ENCODE peak calls at places on chromosomes 16 and 17, in six cellular contexts. One of them, this sample, is unnamed.

GRCh38 chr16:81758376-81758775 is 20.7 kb upstream of the PLCG2 start:
- DNase-seq in hepatocyte: no peak
- DNase-seq in breast epithelium: no peak
- DNase-seq in endothelial cell of umbilical vein: no peak
- DNase-seq in naive thymus-derived CD4-positive, alpha-beta T cell: no peak
- DNase-seq in GM23248: peak; percentile 30
- DNase-seq in this sample: no peak

GRCh38 chr16:81623365-81624102 is 155.6 kb upstream of the PLCG2 start:
- DNase-seq in hepatocyte: peak; percentile 52
- DNase-seq in breast epithelium: no peak
- DNase-seq in endothelial cell of umbilical vein: peak; percentile 80
- DNase-seq in naive thymus-derived CD4-positive, alpha-beta T cell: peak; percentile 39
- DNase-seq in GM23248: peak; percentile 69
- DNase-seq in this sample: no peak

GRCh38 chr17:28986714-28987367 is 19.0 kb downstream of the SEZ6 start:
- DNase-seq in hepatocyte: no peak
- DNase-seq in breast epithelium: no peak
- DNase-seq in endothelial cell of umbilical vein: no peak
- DNase-seq in naive thymus-derived CD4-positive, alpha-beta T cell: no peak
- DNase-seq in GM23248: no peak
- DNase-seq in this sample: no peak

GRCh38 chr17:2054262-2054739 is 602 bp upstream of the HIC1 start:
- DNase-seq in hepatocyte: no peak
- DNase-seq in breast epithelium: no peak
- DNase-seq in endothelial cell of umbilical vein: peak; percentile 58
- DNase-seq in naive thymus-derived CD4-positive, alpha-beta T cell: peak; percentile 57
- DNase-seq in GM23248: peak; percentile 70
- DNase-seq in this sample: no peak

GRCh38 chr17:17711708-17712141 is 30.5 kb downstream of the RAI1 start:
- DNase-seq in hepatocyte: peak; percentile 81
- DNase-seq in breast epithelium: no peak
- DNase-seq in endothelial cell of umbilical vein: no peak
- DNase-seq in naive thymus-derived CD4-positive, alpha-beta T cell: no peak
- DNase-seq in GM23248: no peak
- DNase-seq in this sample: no peak

GRCh38 chr16:61797960-61798359 is 238.3 kb downstream of the CDH8 start:
- DNase-seq in hepatocyte: no peak
- DNase-seq in breast epithelium: no peak
- DNase-seq in endothelial cell of umbilical vein: no peak
- DNase-seq in naive thymus-derived CD4-positive, alpha-beta T cell: no peak
- DNase-seq in GM23248: no peak
- DNase-seq in this sample: no peak

GRCh38 chr16:86660623-86661022 is 82.3 kb downstream of the FOXL1 start:
- DNase-seq in hepatocyte: no peak
- DNase-seq in breast epithelium: no peak
- DNase-seq in endothelial cell of umbilical vein: no peak
- DNase-seq in naive thymus-derived CD4-positive, alpha-beta T cell: no peak
- DNase-seq in GM23248: no peak
- DNase-seq in this sample: no peak

GRCh38 chr17:68443974-68444464 is 13.3 kb downstream of the WIPI1 start:
- DNase-seq in hepatocyte: no peak
- DNase-seq in breast epithelium: no peak
- DNase-seq in endothelial cell of umbilical vein: no peak
- DNase-seq in naive thymus-derived CD4-positive, alpha-beta T cell: no peak
- DNase-seq in GM23248: peak; percentile 47
- DNase-seq in this sample: no peak

GRCh38 chr17:50123649-50124349 is 6.2 kb downstream of the SAMD14 start:
- DNase-seq in hepatocyte: no peak
- DNase-seq in breast epithelium: no peak
- DNase-seq in endothelial cell of umbilical vein: no peak
- DNase-seq in naive thymus-derived CD4-positive, alpha-beta T cell: no peak
- DNase-seq in GM23248: no peak
- DNase-seq in this sample: no peak

GRCh38 chr17:80824549-80825470 is 166.8 kb upstream of the CHMP6 start:
- DNase-seq in hepatocyte: no peak
- DNase-seq in breast epithelium: no peak
- DNase-seq in endothelial cell of umbilical vein: peak; percentile 14
- DNase-seq in naive thymus-derived CD4-positive, alpha-beta T cell: no peak
- DNase-seq in GM23248: no peak
- DNase-seq in this sample: peak; percentile 45

GRCh38 chr17:61314368-61315078 is 85.1 kb upstream of the TBX2 start:
- DNase-seq in hepatocyte: peak; percentile 35
- DNase-seq in breast epithelium: peak; percentile 73
- DNase-seq in endothelial cell of umbilical vein: no peak
- DNase-seq in naive thymus-derived CD4-positive, alpha-beta T cell: no peak
- DNase-seq in GM23248: peak; percentile 50
- DNase-seq in this sample: peak; percentile 87

GRCh38 chr17:61461586-61461966 is 9.4 kb downstream of the TBX4 start:
- DNase-seq in hepatocyte: peak; percentile 58
- DNase-seq in breast epithelium: no peak
- DNase-seq in endothelial cell of umbilical vein: no peak
- DNase-seq in naive thymus-derived CD4-positive, alpha-beta T cell: no peak
- DNase-seq in GM23248: no peak
- DNase-seq in this sample: no peak

GRCh38 chr16:30551781-30552180 is 6.4 kb downstream of the ZNF764 start:
- DNase-seq in hepatocyte: no peak
- DNase-seq in breast epithelium: no peak
- DNase-seq in endothelial cell of umbilical vein: no peak
- DNase-seq in naive thymus-derived CD4-positive, alpha-beta T cell: peak; percentile 74
- DNase-seq in GM23248: no peak
- DNase-seq in this sample: no peak

GRCh38 chr16:76345093-76345735 is 68.0 kb downstream of the CNTNAP4 start:
- DNase-seq in hepatocyte: peak; percentile 10
- DNase-seq in breast epithelium: no peak
- DNase-seq in endothelial cell of umbilical vein: no peak
- DNase-seq in naive thymus-derived CD4-positive, alpha-beta T cell: no peak
- DNase-seq in GM23248: peak; percentile 0
- DNase-seq in this sample: no peak

GRCh38 chr17:55448681-55449080 is 27.0 kb upstream of the MMD start:
- DNase-seq in hepatocyte: no peak
- DNase-seq in breast epithelium: no peak
- DNase-seq in endothelial cell of umbilical vein: no peak
- DNase-seq in naive thymus-derived CD4-positive, alpha-beta T cell: no peak
- DNase-seq in GM23248: peak; percentile 73
- DNase-seq in this sample: no peak

GRCh38 chr17:29584452-29585079 is 4.9 kb downstream of the GIT1 start:
- DNase-seq in hepatocyte: no peak
- DNase-seq in breast epithelium: no peak
- DNase-seq in endothelial cell of umbilical vein: no peak
- DNase-seq in naive thymus-derived CD4-positive, alpha-beta T cell: no peak
- DNase-seq in GM23248: no peak
- DNase-seq in this sample: no peak

GRCh38 chr17:71505200-71505599 is 615.6 kb upstream of the SOX9 start:
- DNase-seq in hepatocyte: no peak
- DNase-seq in breast epithelium: no peak
- DNase-seq in endothelial cell of umbilical vein: no peak
- DNase-seq in naive thymus-derived CD4-positive, alpha-beta T cell: no peak
- DNase-seq in GM23248: peak; percentile 69
- DNase-seq in this sample: no peak

GRCh38 chr17:83191388-83192160 is 112.2 kb downstream of the METRNL start:
- DNase-seq in hepatocyte: no peak
- DNase-seq in breast epithelium: peak; percentile 14
- DNase-seq in endothelial cell of umbilical vein: no peak
- DNase-seq in naive thymus-derived CD4-positive, alpha-beta T cell: no peak
- DNase-seq in GM23248: no peak
- DNase-seq in this sample: peak; percentile 63

GRCh38 chr16:70480127-70481105 is 26.0 kb downstream of the FCSK start:
- DNase-seq in hepatocyte: no peak
- DNase-seq in breast epithelium: no peak
- DNase-seq in endothelial cell of umbilical vein: no peak
- DNase-seq in naive thymus-derived CD4-positive, alpha-beta T cell: no peak
- DNase-seq in GM23248: no peak
- DNase-seq in this sample: no peak

GRCh38 chr16:62225675-62226074 is 189.4 kb upstream of the CDH8 start:
- DNase-seq in hepatocyte: peak; percentile 87
- DNase-seq in breast epithelium: peak; percentile 59
- DNase-seq in endothelial cell of umbilical vein: no peak
- DNase-seq in naive thymus-derived CD4-positive, alpha-beta T cell: no peak
- DNase-seq in GM23248: peak; percentile 76
- DNase-seq in this sample: no peak

GRCh38 chr16:77944631-77945030 is 77.7 kb upstream of the CLEC3A start:
- DNase-seq in hepatocyte: no peak
- DNase-seq in breast epithelium: no peak
- DNase-seq in endothelial cell of umbilical vein: no peak
- DNase-seq in naive thymus-derived CD4-positive, alpha-beta T cell: no peak
- DNase-seq in GM23248: no peak
- DNase-seq in this sample: no peak

GRCh38 chr16:50539053-50539615 is 9.1 kb upstream of the NKD1 start:
- DNase-seq in hepatocyte: no peak
- DNase-seq in breast epithelium: no peak
- DNase-seq in endothelial cell of umbilical vein: no peak
- DNase-seq in naive thymus-derived CD4-positive, alpha-beta T cell: no peak
- DNase-seq in GM23248: no peak
- DNase-seq in this sample: peak; percentile 43

GRCh38 chr17:57665128-57665527 is 80.0 kb downstream of the CCDC182 start:
- DNase-seq in hepatocyte: no peak
- DNase-seq in breast epithelium: no peak
- DNase-seq in endothelial cell of umbilical vein: no peak
- DNase-seq in naive thymus-derived CD4-positive, alpha-beta T cell: no peak
- DNase-seq in GM23248: no peak
- DNase-seq in this sample: no peak

GRCh38 chr16:68520649-68521086 is 18.4 kb upstream of the ZFP90 start:
- DNase-seq in hepatocyte: peak; percentile 96
- DNase-seq in breast epithelium: peak; percentile 83
- DNase-seq in endothelial cell of umbilical vein: peak; percentile 76
- DNase-seq in naive thymus-derived CD4-positive, alpha-beta T cell: peak; percentile 87
- DNase-seq in GM23248: peak; percentile 94
- DNase-seq in this sample: peak; percentile 36

GRCh38 chr16:89120921-89121351 is 27.3 kb downstream of the ACSF3 start:
- DNase-seq in hepatocyte: no peak
- DNase-seq in breast epithelium: no peak
- DNase-seq in endothelial cell of umbilical vein: no peak
- DNase-seq in naive thymus-derived CD4-positive, alpha-beta T cell: no peak
- DNase-seq in GM23248: no peak
- DNase-seq in this sample: no peak

GRCh38 chr16:28935333-28935732 is 3.6 kb downstream of the CD19 start:
- DNase-seq in hepatocyte: no peak
- DNase-seq in breast epithelium: no peak
- DNase-seq in endothelial cell of umbilical vein: no peak
- DNase-seq in naive thymus-derived CD4-positive, alpha-beta T cell: no peak
- DNase-seq in GM23248: peak; percentile 24
- DNase-seq in this sample: no peak

GRCh38 chr16:28938721-28939120 is 7.0 kb downstream of the CD19 start:
- DNase-seq in hepatocyte: no peak
- DNase-seq in breast epithelium: no peak
- DNase-seq in endothelial cell of umbilical vein: no peak
- DNase-seq in naive thymus-derived CD4-positive, alpha-beta T cell: no peak
- DNase-seq in GM23248: no peak
- DNase-seq in this sample: no peak

GRCh38 chr16:28937222-28937876 is 5.6 kb downstream of the CD19 start:
- DNase-seq in hepatocyte: no peak
- DNase-seq in breast epithelium: no peak
- DNase-seq in endothelial cell of umbilical vein: no peak
- DNase-seq in naive thymus-derived CD4-positive, alpha-beta T cell: no peak
- DNase-seq in GM23248: no peak
- DNase-seq in this sample: no peak

GRCh38 chr16:28936784-28937155 is 5.0 kb downstream of the CD19 start:
- DNase-seq in hepatocyte: no peak
- DNase-seq in breast epithelium: no peak
- DNase-seq in endothelial cell of umbilical vein: no peak
- DNase-seq in naive thymus-derived CD4-positive, alpha-beta T cell: no peak
- DNase-seq in GM23248: no peak
- DNase-seq in this sample: no peak

DNA sequence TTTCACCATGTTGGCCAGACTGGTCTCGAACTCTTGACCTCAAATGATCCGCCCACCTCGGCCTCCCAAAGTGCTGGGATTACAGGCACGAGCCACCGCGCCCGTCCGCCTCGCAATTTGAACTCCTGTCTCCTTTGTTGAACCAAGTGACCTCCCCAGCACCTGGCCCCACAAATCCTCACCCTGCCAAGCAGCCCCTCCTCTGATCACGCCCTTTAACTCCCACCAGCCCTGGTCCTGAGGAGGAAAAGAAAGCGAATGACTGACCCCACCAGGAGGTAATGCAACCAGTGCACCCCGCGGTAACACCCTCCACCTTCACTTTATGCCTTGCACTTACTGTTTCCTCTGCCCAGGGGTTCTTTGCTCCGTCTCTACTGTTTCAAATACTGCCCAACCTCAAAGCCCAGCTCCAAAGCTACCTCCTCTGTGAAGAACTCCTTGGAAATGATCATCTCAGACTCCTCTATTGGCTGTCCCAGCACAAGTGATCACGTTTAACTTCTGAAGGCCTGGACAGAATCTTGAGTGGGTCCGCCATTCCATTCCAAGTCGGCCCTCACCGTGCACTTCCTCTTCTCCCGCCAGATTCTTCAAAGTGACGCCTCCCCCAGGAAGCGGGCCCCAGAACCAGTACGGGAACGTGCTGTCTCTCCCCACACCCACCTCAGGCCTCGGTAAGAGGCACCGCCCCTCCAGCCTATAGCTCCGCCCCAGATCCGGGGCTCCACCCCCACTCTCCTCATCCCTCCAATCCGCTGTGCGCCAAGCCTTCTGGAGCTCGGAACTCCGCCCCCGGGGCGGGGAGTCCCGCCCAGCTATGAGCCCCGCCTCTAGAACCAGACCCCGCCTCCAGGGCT is 4.4 kb downstream of the CD19 start:
- DNase-seq in hepatocyte: peak; percentile 55
- DNase-seq in breast epithelium: peak; percentile 26
- DNase-seq in endothelial cell of umbilical vein: peak; percentile 85
- DNase-seq in naive thymus-derived CD4-positive, alpha-beta T cell: peak; percentile 86
- DNase-seq in GM23248: peak; percentile 76
- DNase-seq in this sample: peak; percentile 54
- H3K4me3 ChIP-seq in hepatocyte: no peak overlapping the region
- H3K4me3 ChIP-seq in breast epithelium: peak overlapping the region; percentile 23
- H3K4me3 ChIP-seq in endothelial cell of umbilical vein: no peak overlapping the region
- H3K4me3 ChIP-seq in naive thymus-derived CD4-positive, alpha-beta T cell: peak overlapping the region; percentile 14
- H3K4me3 ChIP-seq in GM23248: no peak overlapping the region
- H3K4me3 ChIP-seq in this sample: peak overlapping the region; percentile 44

DNA sequence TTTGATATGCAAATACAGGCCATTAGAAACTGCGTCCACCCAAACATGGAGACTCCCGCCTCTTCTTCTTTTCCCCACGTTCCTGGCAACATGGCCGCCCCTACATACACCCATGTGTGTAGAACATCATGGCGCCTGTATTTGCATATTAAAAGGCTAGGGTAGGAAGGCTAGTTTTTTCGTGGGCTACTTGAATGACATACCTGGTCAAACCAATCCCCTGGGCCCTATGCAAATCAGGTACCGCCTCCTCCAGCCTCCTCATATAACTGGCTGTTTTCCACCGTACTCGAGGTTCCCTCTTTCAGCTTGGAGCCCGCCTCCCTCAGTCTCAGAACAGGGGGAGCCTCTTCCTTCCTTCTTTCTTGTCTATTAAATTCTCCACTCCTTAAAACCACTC is 840 bp upstream of the CD300LB start:
- DNase-seq in hepatocyte: no peak
- DNase-seq in breast epithelium: peak; percentile 17
- DNase-seq in endothelial cell of umbilical vein: no peak
- DNase-seq in naive thymus-derived CD4-positive, alpha-beta T cell: no peak
- DNase-seq in GM23248: no peak
- DNase-seq in this sample: no peak
- H3K36me3 ChIP-seq in hepatocyte: no peaks in the 10 kb centered on the region
- H3K36me3 ChIP-seq in breast epithelium: no peaks in the 10 kb centered on the region
- H3K36me3 ChIP-seq in endothelial cell of umbilical vein: no peaks in the 10 kb centered on the region
- H3K36me3 ChIP-seq in naive thymus-derived CD4-positive, alpha-beta T cell: no peaks in the 10 kb centered on the region
- H3K36me3 ChIP-seq in GM23248: no peaks in the 10 kb centered on the region
- H3K36me3 ChIP-seq in this sample: no peaks in the 10 kb centered on the region

GRCh38 chr17:45013021-45013997 is 38.1 kb downstream of the DCAKD start:
- DNase-seq in hepatocyte: peak; percentile 30
- DNase-seq in breast epithelium: no peak
- DNase-seq in endothelial cell of umbilical vein: no peak
- DNase-seq in naive thymus-derived CD4-positive, alpha-beta T cell: no peak
- DNase-seq in GM23248: no peak
- DNase-seq in this sample: no peak
- H3K4me3 ChIP-seq in hepatocyte: no peak overlapping the region
- H3K4me3 ChIP-seq in breast epithelium: no peak overlapping the region
- H3K4me3 ChIP-seq in endothelial cell of umbilical vein: no peak overlapping the region
- H3K4me3 ChIP-seq in naive thymus-derived CD4-positive, alpha-beta T cell: no peak overlapping the region
- H3K4me3 ChIP-seq in GM23248: no peak overlapping the region
- H3K4me3 ChIP-seq in this sample: no peak overlapping the region

GRCh38 chr16:75216576-75216975 is 2.2 kb upstream of the CTRB1 start:
- DNase-seq in hepatocyte: no peak
- DNase-seq in breast epithelium: no peak
- DNase-seq in endothelial cell of umbilical vein: no peak
- DNase-seq in naive thymus-derived CD4-positive, alpha-beta T cell: no peak
- DNase-seq in GM23248: no peak
- DNase-seq in this sample: no peak
- H3K36me3 ChIP-seq in hepatocyte: no peaks in the 10 kb centered on the region
- H3K36me3 ChIP-seq in breast epithelium: no peaks in the 10 kb centered on the region
- H3K36me3 ChIP-seq in endothelial cell of umbilical vein: no peaks in the 10 kb centered on the region
- H3K36me3 ChIP-seq in naive thymus-derived CD4-positive, alpha-beta T cell: no peaks in the 10 kb centered on the region
- H3K36me3 ChIP-seq in GM23248: no peaks in the 10 kb centered on the region
- H3K36me3 ChIP-seq in this sample: no peaks in the 10 kb centered on the region

This sample was measured in ascending aorta.